ENCODE peak calls at places on chromosomes 3 and 15, in ten cellular contexts. R is chondrocyte, U is Caco-2, S is neural crest cell, J is IMR-90, C is WTC11, N is activated B cell treated with CpG ODN at 0.5 μM for 24 hours, L is tibial nerve, D is RWPE2, P is lower lobe of right lung. H is an unnamed sample.

GRCh38 chr3:24264748-24265158 is 229.9 kb downstream of the THRB start:
- DNase-seq in R (no peak), U (no peak), S (no peak), J (peak), C (no peak), N (no peak), L (no peak), D (no peak), P (no peak), H (no peak)

GRCh38 chr15:70337292-70338186 is 239.8 kb upstream of the TLE3 start:
- DNase-seq in R (no peak), U (no peak), S (no peak), J (no peak), C (no peak), N (no peak), L (no peak), D (peak), P (no peak), H (no peak)

GRCh38 chr15:96345560-96346389 is 15.3 kb downstream of the NR2F2 start:
- DNase-seq in R (no peak), U (no peak), S (peak), J (peak), C (peak), N (no peak), L (peak), D (no peak), P (no peak), H (peak)

GRCh38 chr3:59126436-59126835 is 76.6 kb upstream of the CFAP20DC start:
- DNase-seq in R (no peak), U (no peak), S (no peak), J (no peak), C (no peak), N (no peak), L (no peak), D (no peak), P (no peak), H (no peak)

GRCh38 chr3:180416111-180416541 is 185.8 kb upstream of the TTC14 start:
- DNase-seq in R (no peak), U (no peak), S (no peak), J (peak), C (no peak), N (no peak), L (no peak), D (no peak), P (no peak), H (no peak)

GRCh38 chr3:150889105-150889504 is 16.1 kb downstream of the MINDY4B start:
- DNase-seq in R (no peak), U (no peak), S (no peak), J (no peak), C (no peak), N (no peak), L (no peak), D (no peak), P (no peak), H (no peak)

GRCh38 chr3:105847865-105848264 is 20.9 kb downstream of the CBLB start:
- DNase-seq in R (no peak), U (no peak), S (no peak), J (no peak), C (no peak), N (no peak), L (no peak), D (no peak), P (no peak), H (no peak)

GRCh38 chr15:62920569-62921502 is 121.7 kb upstream of the TPM1 start:
- DNase-seq in R (no peak), U (no peak), S (no peak), J (peak), C (no peak), N (no peak), L (peak), D (no peak), P (no peak), H (no peak)

GRCh38 chr3:184565421-184566211 is 4.0 kb downstream of the EPHB3 start:
- DNase-seq in R (no peak), U (peak), S (no peak), J (peak), C (no peak), N (no peak), L (no peak), D (peak), P (peak), H (no peak)

GRCh38 chr15:40756938-40757337 is 1.9 kb upstream of the RMDN3 start:
- DNase-seq in R (no peak), U (no peak), S (no peak), J (no peak), C (no peak), N (no peak), L (no peak), D (no peak), P (no peak), H (no peak)

GRCh38 chr3:42705039-42705767 is 2.6 kb upstream of the HHATL start:
- DNase-seq in R (peak), U (no peak), S (no peak), J (no peak), C (no peak), N (no peak), L (no peak), D (no peak), P (peak), H (peak)

GRCh38 chr3:141575879-141576743 is 89.3 kb downstream of the RASA2 start:
- DNase-seq in R (no peak), U (no peak), S (no peak), J (peak), C (no peak), N (no peak), L (no peak), D (no peak), P (no peak), H (no peak)

GRCh38 chr15:74199293-74199645 is 3.3 kb downstream of the STRA6 start:
- DNase-seq in R (no peak), U (no peak), S (no peak), J (no peak), C (no peak), N (no peak), L (no peak), D (no peak), P (no peak), H (no peak)

GRCh38 chr15:87764461-87765236 is 491.9 kb downstream of the NTRK3 start:
- DNase-seq in R (no peak), U (no peak), S (no peak), J (peak), C (no peak), N (no peak), L (no peak), D (no peak), P (no peak), H (no peak)

GRCh38 chr3:15513121-15513520 is 8.4 kb downstream of the COLQ start:
- DNase-seq in R (no peak), U (no peak), S (no peak), J (no peak), C (no peak), N (no peak), L (no peak), D (no peak), P (no peak), H (no peak)

GRCh38 chr15:88491158-88491557 is 23.6 kb downstream of the MRPS11 start:
- DNase-seq in R (no peak), U (no peak), S (no peak), J (no peak), C (no peak), N (no peak), L (no peak), D (no peak), P (no peak), H (no peak)

GRCh38 chr3:118541791-118542190 is 492.9 kb downstream of the IGSF11 start:
- DNase-seq in R (no peak), U (no peak), S (no peak), J (no peak), C (no peak), N (no peak), L (no peak), D (no peak), P (no peak), H (no peak)

GRCh38 chr3:99396651-99397050 is 241.7 kb upstream of the COL8A1 start:
- DNase-seq in R (no peak), U (no peak), S (no peak), J (no peak), C (no peak), N (no peak), L (no peak), D (no peak), P (no peak), H (no peak)

GRCh38 chr15:79076661-79077060 is 13.9 kb downstream of the RASGRF1 start:
- DNase-seq in R (peak), U (no peak), S (no peak), J (no peak), C (no peak), N (no peak), L (no peak), D (peak), P (no peak), H (no peak)

GRCh38 chr3:15876669-15877068 is 78.9 kb upstream of the ANKRD28 start:
- DNase-seq in R (no peak), U (no peak), S (no peak), J (no peak), C (no peak), N (no peak), L (no peak), D (no peak), P (no peak), H (no peak)

GRCh38 chr15:51162865-51163762 is 68.4 kb upstream of the TNFAIP8L3 start:
- DNase-seq in R (no peak), U (peak), S (peak), J (peak), C (peak), N (peak), L (peak), D (no peak), P (peak), H (peak)

GRCh38 chr3:57797701-57798487 is 41.8 kb downstream of the SLMAP start:
- DNase-seq in R (no peak), U (no peak), S (no peak), J (no peak), C (no peak), N (no peak), L (no peak), D (no peak), P (no peak), H (no peak)

GRCh38 chr3:24086597-24087369 is 141.7 kb downstream of the NR1D2 start:
- DNase-seq in R (no peak), U (no peak), S (no peak), J (no peak), C (no peak), N (no peak), L (no peak), D (no peak), P (no peak), H (no peak)

GRCh38 chr3:52299247-52299657 is 11.6 kb downstream of the GLYCTK start:
- DNase-seq in R (no peak), U (no peak), S (peak), J (no peak), C (no peak), N (no peak), L (no peak), D (no peak), P (no peak), H (no peak)

GRCh38 chr3:101635954-101636798 is 40.8 kb downstream of the ZBTB11 start:
- DNase-seq in R (no peak), U (peak), S (peak), J (peak), C (peak), N (peak), L (peak), D (no peak), P (peak), H (peak)

GRCh38 chr15:78070049-78070698 is 7.3 kb downstream of the TBC1D2B start:
- DNase-seq in R (no peak), U (no peak), S (no peak), J (no peak), C (peak), N (no peak), L (no peak), D (no peak), P (no peak), H (no peak)

GRCh38 chr3:123723527-123724168 is 138.8 kb upstream of the HACD2 start:
- DNase-seq in R (no peak), U (peak), S (peak), J (peak), C (peak), N (no peak), L (peak), D (no peak), P (no peak), H (no peak)

GRCh38 chr3:123728014-123728413 is 143.2 kb upstream of the HACD2 start:
- DNase-seq in R (no peak), U (no peak), S (no peak), J (peak), C (no peak), N (no peak), L (no peak), D (no peak), P (no peak), H (no peak)

GRCh38 chr3:123724306-123724705 is 139.5 kb upstream of the HACD2 start:
- DNase-seq in R (no peak), U (no peak), S (no peak), J (peak), C (peak), N (no peak), L (no peak), D (no peak), P (no peak), H (no peak)

GRCh38 chr3:123728991-123729390 is 144.1 kb upstream of the HACD2 start:
- DNase-seq in R (no peak), U (no peak), S (no peak), J (no peak), C (no peak), N (no peak), L (no peak), D (no peak), P (no peak), H (no peak)

DNA sequence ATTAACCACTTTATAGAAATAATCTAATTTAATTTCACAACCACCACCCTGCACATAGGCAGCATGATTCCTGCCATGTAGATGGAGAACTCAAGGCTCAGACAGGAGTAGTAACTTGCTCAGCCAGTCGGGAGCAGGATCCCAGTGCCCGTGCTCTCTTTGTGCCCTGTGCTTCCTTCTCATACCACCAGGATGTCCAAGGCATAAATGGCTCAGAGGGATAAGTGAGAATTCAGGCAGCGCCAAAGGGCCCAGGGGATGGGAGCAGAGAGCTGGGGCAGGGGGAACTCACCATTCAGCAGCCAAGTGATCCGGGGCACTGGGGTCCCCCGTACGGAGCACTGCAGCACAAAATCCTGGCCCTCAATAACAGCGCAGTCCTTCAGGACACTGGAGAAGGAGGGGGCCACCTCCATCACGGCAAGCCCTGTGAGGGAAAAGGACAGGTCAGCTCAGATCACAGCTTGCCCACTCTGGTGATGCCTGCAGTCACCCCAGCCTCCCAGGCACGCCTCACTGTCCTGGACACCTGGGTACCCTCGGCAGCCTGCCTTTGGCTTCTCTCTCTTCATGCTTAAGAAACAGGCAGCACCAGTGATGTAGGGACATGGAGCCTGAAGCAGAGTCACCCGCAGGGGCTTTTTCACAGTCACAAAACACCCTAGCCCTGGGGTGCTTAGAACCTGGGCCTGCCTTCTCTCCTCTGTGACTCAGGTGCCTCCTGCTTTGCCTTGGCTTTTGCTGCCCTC is 141.0 kb upstream of the HACD2 start:
- DNase-seq in R (no peak), U (no peak), S (no peak), J (no peak), C (no peak), N (no peak), L (no peak), D (no peak), P (no peak), H (no peak)
- TF ChIP-seq CTCF in R (peak), U (no peak), S (peak), J (peak), C (no peak), N (no peak), L (no peak), D (no peak), P (no peak), H (peak)

GRCh38 chr3:127050733-127051132 is 67.8 kb downstream of the PLXNA1 start:
- DNase-seq in R (peak), U (no peak), S (no peak), J (no peak), C (no peak), N (no peak), L (no peak), D (peak), P (peak), H (no peak)

GRCh38 chr3:127053450-127053849 is 70.5 kb downstream of the PLXNA1 start:
- DNase-seq in R (no peak), U (no peak), S (no peak), J (no peak), C (no peak), N (no peak), L (no peak), D (peak), P (no peak), H (no peak)

GRCh38 chr3:127053979-127054378 is 71.1 kb downstream of the PLXNA1 start:
- DNase-seq in R (peak), U (no peak), S (no peak), J (no peak), C (no peak), N (no peak), L (no peak), D (no peak), P (peak), H (no peak)

GRCh38 chr3:127052121-127052561 is 69.2 kb downstream of the PLXNA1 start:
- DNase-seq in R (peak), U (no peak), S (no peak), J (no peak), C (no peak), N (no peak), L (peak), D (peak), P (peak), H (no peak)

GRCh38 chr3:127053026-127053425 is 70.1 kb downstream of the PLXNA1 start:
- DNase-seq in R (peak), U (no peak), S (no peak), J (no peak), C (no peak), N (no peak), L (no peak), D (peak), P (no peak), H (no peak)
- TF ChIP-seq CTCF in R (no peak), U (no peak), S (no peak), J (no peak), C (no peak), N (no peak), L (no peak), D (no peak), P (no peak), H (no peak)

GRCh38 chr3:31095254-31095653 is 200.8 kb upstream of the GADL1 start:
- DNase-seq in R (no peak), U (no peak), S (no peak), J (no peak), C (no peak), N (no peak), L (no peak), D (no peak), P (no peak), H (no peak)
- TF ChIP-seq CTCF in R (no peak), U (no peak), S (no peak), J (no peak), C (no peak), N (no peak), L (no peak), D (no peak), P (no peak), H (no peak)

GRCh38 chr3:189419022-189419421 is 212.2 kb upstream of the TP63 start:
- DNase-seq in R (no peak), U (no peak), S (no peak), J (no peak), C (no peak), N (no peak), L (no peak), D (no peak), P (no peak), H (no peak)

GRCh38 chr3:189424922-189425321 is 206.3 kb upstream of the TP63 start:
- DNase-seq in R (no peak), U (no peak), S (no peak), J (no peak), C (no peak), N (no peak), L (no peak), D (no peak), P (no peak), H (no peak)

DNA sequence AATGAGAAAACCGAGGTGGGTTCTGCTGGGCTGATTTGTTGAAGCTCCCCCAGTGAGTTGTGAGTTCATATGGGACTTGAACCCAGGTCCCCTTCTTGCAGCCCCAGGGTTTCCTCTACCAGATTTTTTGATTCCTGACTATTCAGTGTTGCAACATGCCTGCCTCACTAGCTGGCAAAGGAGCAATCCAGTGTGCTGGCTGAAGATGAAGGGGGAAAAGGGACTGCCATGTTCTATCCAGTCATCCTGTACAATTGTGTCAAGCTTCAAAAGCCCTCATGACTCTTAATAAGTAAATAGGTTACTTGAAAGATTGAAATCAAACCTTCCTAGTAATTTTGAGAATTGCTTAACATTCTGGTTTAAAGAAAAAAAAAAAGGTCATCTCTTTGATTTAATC is 211.5 kb upstream of the TP63 start:
- DNase-seq in R (no peak), U (no peak), S (no peak), J (no peak), C (no peak), N (no peak), L (no peak), D (no peak), P (no peak), H (no peak)
- TF ChIP-seq CTCF in R (no peak), U (no peak), S (no peak), J (no peak), C (no peak), N (no peak), L (no peak), D (no peak), P (no peak), H (no peak)

DNA sequence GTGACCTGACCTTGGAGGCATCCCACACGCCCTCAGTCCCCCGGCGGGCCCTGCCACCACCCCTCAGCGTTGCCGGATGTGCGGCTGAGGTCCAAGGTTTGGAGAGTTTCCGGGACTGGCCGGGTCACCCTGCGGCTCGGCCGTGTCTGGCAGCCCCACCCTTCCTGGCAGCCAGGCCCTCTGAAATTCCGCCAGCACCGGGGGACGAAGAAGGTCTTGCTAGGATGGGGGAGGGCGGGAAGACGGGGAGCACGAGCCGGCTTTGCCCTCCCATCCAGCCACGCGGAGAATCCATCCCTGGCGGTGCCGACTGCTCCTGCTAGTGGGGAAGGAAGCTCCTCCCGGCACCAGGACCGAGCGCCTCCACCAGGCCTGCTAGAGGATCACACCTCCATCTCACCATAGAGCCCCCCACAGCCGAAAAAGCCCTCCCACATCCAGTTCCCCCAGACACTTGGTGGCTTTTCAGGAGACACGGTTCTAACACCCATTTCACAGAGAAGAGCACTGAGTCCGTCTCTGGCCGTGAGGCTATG is 81.5 kb downstream of the CPN2 start:
- DNase-seq in R (peak), U (peak), S (no peak), J (no peak), C (peak), N (no peak), L (peak), D (peak), P (peak), H (peak)
- TF ChIP-seq CTCF in R (peak), U (no peak), S (no peak), J (peak), C (peak), N (no peak), L (peak), D (no peak), P (peak), H (no peak)

GRCh38 chr3:66037986-66038369 is 740 bp downstream of the MAGI1 start:
- DNase-seq in R (peak), U (no peak), S (peak), J (no peak), C (peak), N (no peak), L (no peak), D (no peak), P (peak), H (no peak)

GRCh38 chr3:66038726-66039589 is at the start of gene MAGI1:
- DNase-seq in R (peak), U (peak), S (peak), J (peak), C (peak), N (no peak), L (peak), D (peak), P (peak), H (peak)

GRCh38 chr3:66038384-66038725 is 363 bp downstream of the MAGI1 start:
- DNase-seq in R (no peak), U (no peak), S (no peak), J (no peak), C (no peak), N (no peak), L (peak), D (no peak), P (no peak), H (no peak)

GRCh38 chr3:66036586-66037061 is 2.1 kb downstream of the MAGI1 start:
- DNase-seq in R (no peak), U (peak), S (no peak), J (peak), C (peak), N (no peak), L (no peak), D (no peak), P (peak), H (no peak)

GRCh38 chr3:66037330-66037985 is 1.3 kb downstream of the MAGI1 start:
- DNase-seq in R (no peak), U (peak), S (peak), J (peak), C (peak), N (no peak), L (no peak), D (no peak), P (peak), H (peak)
- TF ChIP-seq CTCF in R (peak), U (peak), S (peak), J (peak), C (no peak), N (no peak), L (no peak), D (peak), P (peak), H (no peak)